ENCODE peak calls at places on chromosome 13, in four cellular contexts. I, N, U and Q are unnamed samples.

GRCh38 chr13:34931572-34931971 is 10.5 kb upstream of the NBEA start:
- DNase-seq in I (no peak), N (peak; percentile 33), U (no peak), Q (peak; percentile 14)

GRCh38 chr13:24184265-24184841 is 23.8 kb downstream of the SPATA13 start:
- DNase-seq in I (no peak), N (no peak), U (peak; percentile 89), Q (no peak)

GRCh38 chr13:46197299-46197975 is 14.3 kb upstream of the LRRC63 start:
- DNase-seq in I (no peak), N (no peak), U (peak; percentile 20), Q (no peak)

GRCh38 chr13:37326319-37326718 is 220.9 kb upstream of the CSNK1A1L start:
- DNase-seq in I (no peak), N (no peak), U (no peak), Q (no peak)

GRCh38 chr13:59743195-59743594 is 420.5 kb downstream of the DIAPH3 start:
- DNase-seq in I (no peak), N (peak; percentile 30), U (no peak), Q (no peak)

GRCh38 chr13:48260970-48261369 is 28.0 kb downstream of the ITM2B start:
- DNase-seq in I (no peak), N (no peak), U (no peak), Q (no peak)

GRCh38 chr13:110214637-110215036 is 92.3 kb downstream of the COL4A1 start:
- DNase-seq in I (no peak), N (no peak), U (no peak), Q (no peak)

GRCh38 chr13:99629641-99630040 is 128.4 kb downstream of the TM9SF2 start:
- DNase-seq in I (no peak), N (no peak), U (no peak), Q (no peak)

GRCh38 chr13:39035204-39035603 is 2.7 kb downstream of the PROSER1 start:
- DNase-seq in I (no peak), N (no peak), U (no peak), Q (no peak)

GRCh38 chr13:107847406-107847805 is 367.9 kb downstream of the LIG4 start:
- DNase-seq in I (no peak), N (no peak), U (no peak), Q (no peak)

GRCh38 chr13:95035311-95036109 is 265.7 kb downstream of the ABCC4 start:
- DNase-seq in I (peak; percentile 53), N (no peak), U (no peak), Q (no peak)

GRCh38 chr13:43725460-43725859 is 61.3 kb downstream of the ENOX1 start:
- DNase-seq in I (no peak), N (no peak), U (no peak), Q (no peak)

GRCh38 chr13:25905411-25906010 is 146.3 kb downstream of the SHISA2 start:
- DNase-seq in I (no peak), N (no peak), U (no peak), Q (no peak)

GRCh38 chr13:25899952-25900351 is 151.9 kb downstream of the SHISA2 start:
- DNase-seq in I (no peak), N (no peak), U (no peak), Q (no peak)

GRCh38 chr13:25904830-25905229 is 147.0 kb downstream of the SHISA2 start:
- DNase-seq in I (no peak), N (no peak), U (no peak), Q (no peak)

GRCh38 chr13:25901460-25902376 is 150.1 kb downstream of the SHISA2 start:
- DNase-seq in I (no peak), N (peak; percentile 100), U (peak; percentile 43), Q (peak; percentile 77)

GRCh38 chr13:25902946-25903345 is 148.9 kb downstream of the SHISA2 start:
- DNase-seq in I (no peak), N (peak; percentile 63), U (no peak), Q (no peak)
- H3K4me3 ChIP-seq in I (no peak overlapping the region), N (no peak overlapping the region), U (peak overlapping the region; percentile 28), Q (no peak overlapping the region)

DNA sequence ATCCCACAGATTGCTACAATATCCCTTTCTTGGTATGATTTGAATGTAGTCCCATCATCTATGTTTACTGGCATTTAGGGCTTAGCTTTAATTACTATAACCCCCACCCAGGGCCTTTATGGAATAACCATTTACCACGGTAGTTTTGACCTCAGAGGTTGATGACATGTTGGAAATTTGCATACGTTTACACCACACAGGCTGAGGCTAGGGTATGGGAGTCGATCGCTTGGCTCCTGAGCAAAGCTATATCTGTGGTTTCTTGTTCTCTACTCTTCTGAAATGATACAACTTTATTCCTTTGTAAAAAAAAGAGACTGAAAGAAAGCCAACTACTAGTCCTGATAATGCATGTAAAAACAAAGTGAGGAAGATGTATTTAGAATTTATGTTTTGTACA is 28.2 kb upstream of the RFC3 start:
- DNase-seq in I (no peak), N (no peak), U (no peak), Q (no peak)
- H3K4me3 ChIP-seq in I (no peak overlapping the region), N (no peak overlapping the region), U (no peak overlapping the region), Q (no peak overlapping the region)

GRCh38 chr13:75566658-75567057 is 17.1 kb downstream of the UCHL3 start:
- DNase-seq in I (no peak), N (peak; percentile 70), U (no peak), Q (peak; percentile 40)
- H3K4me3 ChIP-seq in I (no peak overlapping the region), N (no peak overlapping the region), U (no peak overlapping the region), Q (no peak overlapping the region)

DNA sequence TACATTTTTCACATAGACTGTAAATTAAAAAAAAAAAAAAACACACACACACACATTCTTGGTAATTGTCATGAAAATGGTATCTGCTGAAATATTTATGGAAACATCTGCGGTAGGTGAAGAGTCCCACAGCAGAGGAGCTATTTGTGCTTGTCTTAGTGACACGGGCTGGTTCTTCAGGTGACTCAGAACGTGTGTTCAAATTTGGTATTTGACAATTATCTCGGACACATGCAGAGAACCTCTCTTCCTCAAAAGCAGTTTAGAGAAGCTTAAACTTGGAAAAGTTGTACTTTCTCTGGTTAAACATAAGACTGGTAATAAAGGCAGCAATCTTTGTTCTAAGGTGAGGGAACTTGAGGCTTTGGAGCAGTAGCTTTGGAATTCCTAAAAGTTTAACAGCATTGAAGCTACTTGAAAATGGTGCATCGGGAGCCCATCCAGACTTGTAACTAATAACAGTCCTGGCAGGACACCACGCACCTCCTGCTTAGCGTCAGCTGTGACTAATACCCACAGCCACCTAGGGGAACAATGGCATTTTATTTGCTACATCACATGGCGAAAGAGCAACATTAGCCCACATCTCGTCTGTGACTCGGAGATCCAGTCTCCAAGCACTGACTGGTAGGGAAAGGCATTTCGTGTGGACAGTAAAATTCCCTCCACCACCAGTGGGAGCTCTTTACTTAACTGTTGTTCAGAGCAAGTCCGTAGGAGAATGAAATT is 1505.1 kb upstream of the SLC10A2 start:
- DNase-seq in I (peak; percentile 95), N (peak; percentile 89), U (peak; percentile 91), Q (peak; percentile 84)
- H3K4me3 ChIP-seq in I (no peak overlapping the region), N (no peak overlapping the region), U (peak overlapping the region; percentile 1), Q (no peak overlapping the region)

GRCh38 chr13:104315606-104316005 is 1249.4 kb upstream of the SLC10A2 start:
- DNase-seq in I (peak; percentile 85), N (peak; percentile 96), U (peak; percentile 99), Q (peak; percentile 93)
- H3K4me3 ChIP-seq in I (no peak overlapping the region), N (no peak overlapping the region), U (no peak overlapping the region), Q (no peak overlapping the region)

GRCh38 chr13:51841732-51842131 is 3.2 kb downstream of the TMEM272 start:
- DNase-seq in I (no peak), N (no peak), U (no peak), Q (no peak)

GRCh38 chr13:51843529-51843928 is 1.4 kb downstream of the TMEM272 start:
- DNase-seq in I (no peak), N (no peak), U (no peak), Q (no peak)

GRCh38 chr13:51846756-51847155 is 1.8 kb upstream of the TMEM272 start:
- DNase-seq in I (no peak), N (peak; percentile 70), U (no peak), Q (no peak)

GRCh38 chr13:51845574-51846318 is 769 bp upstream of the TMEM272 start:
- DNase-seq in I (no peak), N (no peak), U (no peak), Q (no peak)

DNA sequence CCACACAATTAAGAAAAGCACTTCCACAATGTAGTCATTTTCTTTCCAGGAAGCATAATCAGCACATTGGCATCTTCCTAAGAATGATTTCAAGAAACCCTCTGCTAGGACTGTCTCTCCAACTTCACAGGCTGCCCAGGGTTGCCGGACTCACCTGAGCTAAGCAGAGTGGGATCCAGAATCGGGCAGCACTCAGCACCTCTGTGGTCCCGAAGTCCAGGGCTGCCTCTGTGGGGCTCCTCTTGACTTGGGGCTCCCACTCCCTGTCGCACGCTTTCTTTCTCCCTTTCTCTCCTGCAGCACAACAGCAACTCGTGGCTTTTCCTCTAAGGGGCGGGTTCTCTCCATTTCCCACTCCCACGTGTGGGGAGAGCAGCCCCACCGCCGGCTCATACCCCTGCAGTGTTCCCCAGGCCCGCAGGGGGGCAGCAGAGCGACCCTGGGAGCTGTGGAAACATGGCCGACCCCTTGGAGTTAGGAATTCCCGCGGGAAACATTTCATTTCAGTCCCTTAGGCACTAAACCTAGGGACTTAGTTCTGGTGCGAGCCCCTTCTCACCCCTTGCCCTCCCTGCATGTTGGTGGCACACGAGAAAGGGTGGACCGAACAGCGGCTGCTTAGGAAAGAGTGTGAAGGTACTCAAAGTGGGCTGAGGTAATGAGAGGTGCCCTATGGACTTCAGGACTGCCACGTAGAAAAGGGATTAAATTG is at the start of gene TMEM272:
- DNase-seq in I (no peak), N (no peak), U (no peak), Q (no peak)
- H3K4me3 ChIP-seq in I (peak within 1 kb of the TSS; percentile 50), N (no peak within 1 kb of the TSS), U (peak within 1 kb of the TSS; percentile 43), Q (no peak within 1 kb of the TSS)

GRCh38 chr13:113447596-113447995 is 5.7 kb downstream of the ADPRHL1 start:
- DNase-seq in I (no peak), N (no peak), U (no peak), Q (no peak)

GRCh38 chr13:113451951-113452421 is 1.3 kb downstream of the ADPRHL1 start:
- DNase-seq in I (no peak), N (no peak), U (no peak), Q (no peak)

GRCh38 chr13:113448885-113449692 is 4.2 kb downstream of the ADPRHL1 start:
- DNase-seq in I (no peak), N (peak; percentile 22), U (no peak), Q (no peak)

GRCh38 chr13:113448545-113448884 is 4.8 kb downstream of the ADPRHL1 start:
- DNase-seq in I (no peak), N (no peak), U (no peak), Q (no peak)

DNA sequence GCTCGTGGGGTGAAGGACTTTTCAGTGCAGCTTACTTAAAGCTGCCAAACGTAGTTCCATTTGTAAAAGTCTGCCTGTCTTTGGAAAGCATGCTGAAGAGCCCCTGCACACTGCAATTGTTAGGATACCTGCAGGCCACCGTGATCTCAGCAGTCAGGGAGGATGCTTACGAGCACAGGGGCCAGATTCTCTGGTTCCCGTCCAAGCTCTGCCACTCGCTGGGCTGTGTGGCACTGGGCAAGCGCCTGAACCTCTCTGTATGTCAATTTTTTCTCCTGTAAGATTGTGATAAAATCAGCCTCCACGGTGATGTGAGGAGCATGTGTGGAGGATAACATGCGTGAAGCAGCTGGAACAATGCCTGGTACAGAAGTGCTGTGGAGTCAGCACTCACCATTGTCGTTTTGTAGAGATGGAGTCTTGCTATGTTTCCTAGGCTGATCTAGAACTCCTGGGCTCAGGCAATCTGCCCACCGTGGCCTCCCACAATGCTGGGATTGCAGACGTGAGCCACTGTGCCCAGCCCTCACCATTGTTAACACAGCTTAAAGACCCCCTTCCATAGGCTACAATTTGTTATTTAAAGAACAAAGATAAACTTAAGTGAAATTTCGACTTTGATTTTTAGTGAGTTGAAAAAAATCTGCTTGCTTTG is 3.5 kb downstream of the ADPRHL1 start:
- DNase-seq in I (no peak), N (no peak), U (no peak), Q (no peak)
- H3K4me3 ChIP-seq in I (peak overlapping the region; percentile 34), N (peak overlapping the region; percentile 29), U (no peak overlapping the region), Q (no peak overlapping the region)